ENCODE peak calls at places on chromosomes 2 and 18, in six cellular contexts. Y is sigmoid colon; Z is Peyer's patch; M is transverse colon; Q is A549; X is CD8-positive, alpha-beta memory T cell. S is an unnamed sample. For H3K9me3, the result is how much of the 10 kb centered on the place peaks cover.

GRCh38 chr2:212814941-212815340 is 276.3 kb upstream of the ERBB4 start:
- DNase-seq in Y (no peak), Z (no peak), M (no peak), Q (no peak), X (no peak), S (no peak)

GRCh38 chr2:132623096-132623839 is 46.7 kb downstream of the LYPD1 start:
- DNase-seq in Y (no peak), Z (no peak), M (no peak), Q (no peak), X (no peak), S (no peak)

GRCh38 chr18:46560671-46561045 is 96.4 kb downstream of the LOXHD1 start:
- DNase-seq in Y (no peak), Z (no peak), M (no peak), Q (no peak), X (no peak), S (no peak)

GRCh38 chr2:218264773-218265601 is 4.2 kb downstream of the GPBAR1 start:
- DNase-seq in Y (peak), Z (peak), M (peak), Q (no peak), X (no peak), S (no peak)

GRCh38 chr2:42906557-42907380 is 114.4 kb upstream of the HAAO start:
- DNase-seq in Y (peak), Z (peak), M (peak), Q (no peak), X (no peak), S (no peak)

GRCh38 chr2:141557329-141558098 is 573.3 kb downstream of the LRP1B start:
- DNase-seq in Y (no peak), Z (no peak), M (no peak), Q (no peak), X (no peak), S (no peak)

GRCh38 chr2:205675861-205676516 is 6.3 kb upstream of the NRP2 start:
- DNase-seq in Y (no peak), Z (no peak), M (no peak), Q (peak), X (no peak), S (no peak)

GRCh38 chr2:235270951-235271350 is 222.9 kb upstream of the AGAP1 start:
- DNase-seq in Y (no peak), Z (no peak), M (no peak), Q (no peak), X (no peak), S (no peak)

GRCh38 chr18:6648581-6648980 is 80.9 kb upstream of the ARHGAP28 start:
- DNase-seq in Y (no peak), Z (no peak), M (no peak), Q (no peak), X (no peak), S (no peak)

GRCh38 chr2:183078467-183079334 is at the start of gene DUSP19:
- DNase-seq in Y (peak), Z (peak), M (peak), Q (peak), X (peak), S (peak)

GRCh38 chr2:9428965-9429577 is 5.6 kb downstream of the CPSF3 start:
- DNase-seq in Y (no peak), Z (no peak), M (no peak), Q (no peak), X (no peak), S (no peak)

GRCh38 chr2:21220930-21221329 is 97.2 kb downstream of the TDRD15 start:
- DNase-seq in Y (no peak), Z (peak), M (no peak), Q (no peak), X (no peak), S (no peak)

GRCh38 chr2:104289646-104290565 is 564.0 kb upstream of the POU3F3 start:
- DNase-seq in Y (no peak), Z (no peak), M (no peak), Q (no peak), X (no peak), S (no peak)

GRCh38 chr2:189592353-189592984 is 11.9 kb upstream of the SLC40A1 start:
- DNase-seq in Y (no peak), Z (no peak), M (no peak), Q (no peak), X (no peak), S (no peak)

GRCh38 chr18:35775887-35776286 is 194.3 kb downstream of the GALNT1 start:
- DNase-seq in Y (no peak), Z (no peak), M (no peak), Q (no peak), X (no peak), S (no peak)

GRCh38 chr2:216003876-216004275 is 9.5 kb downstream of the MREG start:
- DNase-seq in Y (no peak), Z (no peak), M (no peak), Q (no peak), X (no peak), S (no peak)

GRCh38 chr2:96359310-96359709 is 23.7 kb downstream of the NCAPH start:
- DNase-seq in Y (no peak), Z (no peak), M (no peak), Q (no peak), X (peak), S (no peak)

GRCh38 chr2:204763974-204764703 is 218.9 kb downstream of the PARD3B start:
- DNase-seq in Y (no peak), Z (no peak), M (no peak), Q (no peak), X (no peak), S (no peak)

GRCh38 chr18:22210331-22210754 is 41.0 kb downstream of the GATA6 start:
- DNase-seq in Y (no peak), Z (peak), M (no peak), Q (no peak), X (no peak), S (no peak)

GRCh38 chr2:223560704-223561435 is 41.3 kb downstream of the SCG2 start:
- DNase-seq in Y (no peak), Z (no peak), M (no peak), Q (peak), X (no peak), S (no peak)

GRCh38 chr2:113796592-113797180 is 40.2 kb upstream of the SLC35F5 start:
- DNase-seq in Y (no peak), Z (no peak), M (no peak), Q (no peak), X (no peak), S (no peak)

GRCh38 chr18:22559414-22560282 is 141.9 kb upstream of the CTAGE1 start:
- DNase-seq in Y (peak), Z (peak), M (peak), Q (peak), X (no peak), S (no peak)

GRCh38 chr2:241551599-241551997 is 6.9 kb upstream of the BOK start:
- DNase-seq in Y (no peak), Z (no peak), M (no peak), Q (no peak), X (no peak), S (no peak)

GRCh38 chr2:62570861-62571698 is 65.1 kb upstream of the TMEM17 start:
- DNase-seq in Y (peak), Z (peak), M (peak), Q (peak), X (no peak), S (no peak)

GRCh38 chr18:27005589-27005988 is 140.1 kb upstream of the AQP4 start:
- DNase-seq in Y (no peak), Z (no peak), M (no peak), Q (peak), X (no peak), S (peak)

GRCh38 chr2:162198239-162198638 is 45.0 kb downstream of the FAP start:
- DNase-seq in Y (no peak), Z (no peak), M (no peak), Q (no peak), X (no peak), S (no peak)

GRCh38 chr18:49561377-49562193 is at the start of gene LIPG:
- DNase-seq in Y (no peak), Z (peak), M (peak), Q (peak), X (peak), S (peak)

GRCh38 chr2:95234286-95234785 is 27.0 kb downstream of the ZNF892 start:
- DNase-seq in Y (no peak), Z (no peak), M (no peak), Q (no peak), X (no peak), S (no peak)

DNA sequence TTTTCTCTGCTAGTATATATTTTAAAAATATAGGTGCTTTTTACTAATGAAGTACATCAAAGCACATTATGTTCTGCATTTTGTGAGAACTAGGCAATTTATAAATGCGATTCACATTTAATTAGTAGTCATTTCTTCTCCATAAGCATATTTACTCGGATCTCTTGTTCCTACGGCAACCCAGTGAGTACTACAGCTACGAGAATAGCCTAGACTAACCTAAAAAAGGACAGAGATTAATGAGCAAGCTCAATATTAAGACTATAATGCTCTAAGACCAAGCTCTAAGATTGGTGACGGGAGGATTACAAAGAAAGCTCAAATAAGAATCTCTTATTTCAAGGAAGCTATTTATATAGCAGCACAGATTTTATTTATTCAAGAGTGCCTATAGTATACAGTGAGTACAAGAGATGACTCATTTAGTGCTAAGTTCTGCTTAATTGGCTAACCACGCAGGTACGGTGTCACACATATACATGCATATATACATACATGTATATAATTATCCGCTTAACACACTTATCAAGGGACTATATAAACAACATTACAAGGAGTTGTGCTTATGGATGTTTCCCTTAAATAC is 364.7 kb downstream of the GPD2 start:
- DNase-seq in Y (no peak), Z (no peak), M (no peak), Q (no peak), X (no peak), S (no peak)
- H3K4me3 ChIP-seq in Y (no peak), Z (no peak), M (no peak), Q (no peak), X (no peak), S (no peak)

DNA sequence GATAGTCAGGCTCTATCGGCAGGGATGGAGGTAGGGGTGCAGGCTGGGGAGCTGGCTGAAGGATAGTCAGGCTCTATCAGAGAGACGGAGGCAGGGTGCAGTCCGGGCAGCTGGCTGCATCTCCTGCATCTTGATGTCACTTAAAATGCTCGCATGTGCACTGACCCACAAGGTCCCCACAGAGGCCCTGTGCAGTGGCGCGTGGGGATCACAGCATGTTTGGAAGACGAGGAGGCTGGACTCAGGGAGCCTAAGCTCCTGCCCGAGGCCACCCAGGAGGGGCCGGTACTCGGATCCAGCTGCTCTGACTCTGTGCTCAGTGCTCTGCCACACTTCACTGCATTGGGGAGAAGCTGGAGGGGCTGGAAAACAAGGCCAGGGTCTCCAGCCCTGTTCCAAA is 189.0 kb upstream of the HDAC4 start:
- DNase-seq in Y (peak), Z (no peak), M (no peak), Q (no peak), X (no peak), S (no peak)
- H3K9me3 ChIP-seq in Y (under half), Z (under half), M (under half), Q (under half), X (under half), S (under half)

GRCh38 chr2:85783796-85784195 is 30.0 kb downstream of the ATOH8 start:
- DNase-seq in Y (peak), Z (no peak), M (no peak), Q (no peak), X (no peak), S (no peak)

GRCh38 chr2:85778646-85779364 is 25.0 kb downstream of the ATOH8 start:
- DNase-seq in Y (no peak), Z (no peak), M (no peak), Q (no peak), X (no peak), S (no peak)

GRCh38 chr2:85777441-85777861 is 23.7 kb downstream of the ATOH8 start:
- DNase-seq in Y (no peak), Z (no peak), M (no peak), Q (no peak), X (no peak), S (no peak)

GRCh38 chr2:85779641-85780315 is 26.0 kb downstream of the ATOH8 start:
- DNase-seq in Y (no peak), Z (no peak), M (no peak), Q (no peak), X (no peak), S (no peak)

DNA sequence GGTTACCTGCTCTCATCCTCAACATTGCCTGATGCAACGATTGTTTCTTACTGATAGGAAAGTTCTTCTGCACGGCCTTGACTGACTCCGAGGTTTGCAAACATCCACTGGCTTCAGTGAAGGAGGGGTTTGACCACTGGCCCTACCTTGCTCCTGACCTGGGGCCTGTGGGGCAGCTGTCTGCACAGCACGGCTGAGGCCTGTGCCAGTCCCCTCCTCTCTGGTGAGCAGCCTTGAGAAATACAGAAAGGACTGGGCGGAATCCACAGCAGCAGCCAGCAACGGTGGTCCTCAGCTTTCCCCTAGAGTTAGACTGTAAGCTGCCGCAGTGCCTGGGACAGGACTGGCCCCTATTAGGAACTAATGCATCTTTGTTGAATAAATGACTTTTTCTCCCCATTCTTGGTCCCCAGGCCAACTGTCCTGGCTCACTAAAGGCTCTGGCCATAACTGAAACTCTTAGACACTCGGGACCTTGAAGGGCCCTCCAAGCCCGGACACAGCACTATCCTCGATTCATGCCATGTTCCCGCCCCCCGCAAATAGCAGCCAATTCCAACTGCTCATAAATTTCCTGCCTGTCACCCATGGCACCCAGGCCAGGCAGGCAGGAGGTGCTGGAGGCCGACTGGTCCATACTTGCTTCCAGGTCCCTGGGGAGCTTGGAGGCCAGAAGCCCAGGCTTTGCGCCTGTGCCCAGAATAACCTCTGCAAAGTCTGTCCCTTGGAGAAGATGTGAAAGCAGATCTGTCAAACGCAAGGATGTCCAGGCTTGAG is 26.7 kb downstream of the ATOH8 start:
- DNase-seq in Y (peak), Z (no peak), M (no peak), Q (no peak), X (no peak), S (no peak)
- H3K27ac ChIP-seq in Y (no peak), Z (no peak), M (no peak), Q (no peak), X (no peak), S (no peak)

GRCh38 chr2:6879011-6879410 is 1.4 kb downstream of the RSAD2 start:
- DNase-seq in Y (no peak), Z (no peak), M (no peak), Q (no peak), X (no peak), S (no peak)

GRCh38 chr2:6881516-6881915 is 3.9 kb downstream of the RSAD2 start:
- DNase-seq in Y (no peak), Z (no peak), M (no peak), Q (no peak), X (no peak), S (no peak)

GRCh38 chr2:6880200-6880733 is 2.7 kb downstream of the RSAD2 start:
- DNase-seq in Y (no peak), Z (no peak), M (no peak), Q (no peak), X (no peak), S (no peak)

GRCh38 chr2:6883448-6884122 is 6.0 kb downstream of the RSAD2 start:
- DNase-seq in Y (no peak), Z (no peak), M (no peak), Q (no peak), X (no peak), S (no peak)

DNA sequence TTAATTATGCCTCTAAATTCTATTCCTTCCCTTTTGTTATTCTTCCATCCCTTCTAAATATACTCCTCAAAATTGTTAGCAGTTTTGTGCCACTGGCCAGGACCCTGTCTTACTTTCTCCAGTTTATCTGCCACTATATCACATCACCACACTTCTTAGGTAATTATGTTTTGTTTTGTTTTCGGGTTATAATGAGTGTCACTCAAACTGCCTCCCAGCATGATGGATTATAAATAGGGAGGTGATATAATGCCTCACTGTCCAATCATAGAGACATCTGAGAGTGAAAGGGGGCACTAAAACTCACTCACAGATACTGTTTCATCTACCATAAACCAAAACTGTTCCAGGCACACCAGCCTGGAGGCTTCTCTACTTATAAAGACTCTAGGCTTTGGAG is 3.5 kb downstream of the RSAD2 start:
- DNase-seq in Y (no peak), Z (no peak), M (no peak), Q (no peak), X (no peak), S (no peak)
- H3K4me3 ChIP-seq in Y (no peak), Z (no peak), M (no peak), Q (no peak), X (no peak), S (no peak)

GRCh38 chr2:12862541-12862940 is 145.8 kb downstream of the TRIB2 start:
- DNase-seq in Y (no peak), Z (no peak), M (no peak), Q (no peak), X (no peak), S (no peak)
- H3K9me3 ChIP-seq in Y (under half), Z (under half), M (under half), Q (under half), X (under half), S (under half)

GRCh38 chr2:85604568-85605339 is 2.3 kb upstream of the TMEM150A start:
- DNase-seq in Y (no peak), Z (no peak), M (no peak), Q (no peak), X (no peak), S (no peak)

GRCh38 chr2:85605406-85606115 is 3.1 kb upstream of the TMEM150A start:
- DNase-seq in Y (peak), Z (no peak), M (no peak), Q (no peak), X (no peak), S (no peak)

GRCh38 chr2:85607268-85608215 is 4.3 kb downstream of the C2orf68 start:
- DNase-seq in Y (peak), Z (no peak), M (no peak), Q (no peak), X (no peak), S (no peak)

GRCh38 chr2:85602476-85603234 is at the start of gene TMEM150A:
- DNase-seq in Y (peak), Z (peak), M (peak), Q (peak), X (peak), S (peak)

DNA sequence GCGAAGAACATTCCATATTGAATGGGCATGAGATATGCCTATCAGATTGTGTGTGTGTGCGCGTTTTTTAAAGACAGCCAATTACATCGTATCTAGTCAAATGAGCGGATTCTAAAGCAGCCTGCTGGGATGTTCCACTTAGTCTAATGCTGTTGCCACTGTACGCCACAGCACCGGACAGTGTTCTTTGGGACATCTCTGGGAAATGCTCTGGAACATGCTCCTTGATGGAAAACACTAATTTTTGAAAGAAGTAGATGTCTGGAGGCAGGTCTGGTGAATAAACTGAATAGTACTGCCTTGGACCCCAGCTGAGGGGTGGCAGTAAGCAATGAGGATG is 3.6 kb upstream of the TMEM150A start:
- DNase-seq in Y (no peak), Z (no peak), M (no peak), Q (no peak), X (no peak), S (no peak)
- H3K27ac ChIP-seq in Y (peak), Z (no peak), M (no peak), Q (no peak), X (no peak), S (no peak)

DNA sequence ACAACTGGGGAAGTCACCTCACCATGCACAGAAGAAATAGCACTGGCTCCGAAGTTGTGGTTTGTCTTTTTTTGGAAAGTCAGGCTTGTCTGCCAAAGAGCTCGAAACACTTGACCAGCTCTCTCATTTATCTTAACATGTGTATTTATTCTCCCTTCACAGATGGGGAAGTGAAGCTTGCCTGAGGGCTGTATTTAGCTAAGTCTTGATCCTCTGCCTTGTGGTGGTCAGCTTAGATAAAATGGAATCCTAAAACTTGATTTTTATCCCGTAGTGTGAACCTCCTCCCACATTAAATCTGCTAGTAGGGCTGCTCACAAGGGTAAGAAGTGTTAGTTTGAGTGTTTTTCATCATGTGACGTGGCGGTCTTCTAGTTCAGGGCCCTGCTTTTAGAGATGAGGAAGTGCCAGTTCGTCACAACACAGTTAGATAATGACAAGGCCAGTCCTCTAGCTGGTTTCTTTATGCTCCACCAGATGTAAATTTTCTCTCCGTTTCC is 89.7 kb downstream of the TMEM247 start:
- DNase-seq in Y (no peak), Z (no peak), M (no peak), Q (no peak), X (no peak), S (no peak)
- H3K4me3 ChIP-seq in Y (no peak), Z (no peak), M (no peak), Q (no peak), X (no peak), S (no peak)